ENCODE peak calls at places on chromosomes 7 and 10, in seven cellular contexts. W is T-helper 2 cell; M is activated T-cell treated with anti-CD3 and anti-CD28 coated beads, Interleukin-2, amount 50 U/mL, for 72 hours; J is psoas muscle; U is endodermal cell; H is activated CD4-positive, alpha-beta T cell treated with anti-CD3 and anti-CD28 coated beads for 24 hours; L is activated naive CD4-positive, alpha-beta T cell treated with Interleukin-2 at 50 U/mL for 16 hours. B is an unnamed sample.

GRCh38 chr10:58436071-58436470 is 50.9 kb downstream of the TFAM start:
- DNase-seq in W (no peak), M (no peak), J (no peak), U (no peak), H (no peak), L (no peak), B (no peak)

GRCh38 chr7:23013715-23014649 is at the start of gene HYCC1:
- DNase-seq in W (peak; percentile 98), M (peak; percentile 99), J (peak; percentile 98), U (peak; percentile 100), H (peak; percentile 97), L (peak; percentile 99), B (peak; percentile 98)

GRCh38 chr7:19728731-19729130 is 19.9 kb upstream of the POLR1F start:
- DNase-seq in W (no peak), M (no peak), J (no peak), U (no peak), H (no peak), L (no peak), B (no peak)

GRCh38 chr7:86733783-86734182 is 90.1 kb downstream of the GRM3 start:
- DNase-seq in W (no peak), M (no peak), J (no peak), U (no peak), H (no peak), L (no peak), B (no peak)

GRCh38 chr7:81684513-81685262 is 85.2 kb downstream of the HGF start:
- DNase-seq in W (no peak), M (peak; percentile 1), J (peak; percentile 88), U (no peak), H (no peak), L (no peak), B (peak; percentile 70)

GRCh38 chr7:149885191-149886017 is 11.6 kb downstream of the ATP6V0E2 start:
- DNase-seq in W (no peak), M (no peak), J (no peak), U (peak; percentile 81), H (no peak), L (no peak), B (no peak)

GRCh38 chr10:86346794-86347665 is 19.6 kb downstream of the GRID1 start:
- DNase-seq in W (no peak), M (no peak), J (no peak), U (no peak), H (no peak), L (no peak), B (peak; percentile 48)

GRCh38 chr10:119206603-119207366 is 586 bp upstream of the GRK5 start:
- DNase-seq in W (peak; percentile 57), M (peak; percentile 77), J (peak; percentile 74), U (peak; percentile 88), H (peak; percentile 58), L (peak; percentile 76), B (peak; percentile 78)

GRCh38 chr7:24812313-24812945 is 55.2 kb upstream of the GSDME start:
- DNase-seq in W (peak; percentile 26), M (peak; percentile 30), J (peak; percentile 40), U (peak; percentile 85), H (peak; percentile 25), L (peak; percentile 42), B (peak; percentile 56)

GRCh38 chr7:143375298-143376034 is 5.7 kb upstream of the ZYX start:
- DNase-seq in W (no peak), M (peak; percentile 55), J (no peak), U (peak; percentile 48), H (no peak), L (no peak), B (no peak)

GRCh38 chr7:26090927-26091519 is 61.0 kb upstream of the NFE2L3 start:
- DNase-seq in W (no peak), M (no peak), J (no peak), U (no peak), H (no peak), L (no peak), B (no peak)

GRCh38 chr7:25014735-25015134 is 34.8 kb upstream of the OSBPL3 start:
- DNase-seq in W (no peak), M (no peak), J (no peak), U (no peak), H (no peak), L (no peak), B (no peak)

GRCh38 chr7:13007331-13007730 is 319.9 kb downstream of the ARL4A start:
- DNase-seq in W (no peak), M (no peak), J (no peak), U (no peak), H (no peak), L (no peak), B (no peak)

B was measured in lower lobe of right lung.